ENCODE peak calls at places on chromosomes 3 and 15, in four cellular contexts. One of them, this sample, is unnamed.
A peak's percentile ranks its signal among the peaks of the same experiment; 100 is the strongest.

GRCh38 chr3:111227216-111227615 is 155.6 kb downstream of the NECTIN3 start:
- DNase-seq in K562: no peak
- DNase-seq in WTC11: no peak
- DNase-seq in HepG2: no peak
- DNase-seq in this sample: no peak

GRCh38 chr3:76096036-76096435 is 310.7 kb upstream of the ZNF717 start:
- DNase-seq in K562: no peak
- DNase-seq in WTC11: no peak
- DNase-seq in HepG2: no peak
- DNase-seq in this sample: no peak

GRCh38 chr15:53974121-53974520 is 4.1 kb upstream of the UNC13C start:
- DNase-seq in HepG2: no peak
- DNase-seq in WTC11: no peak
- DNase-seq in K562: no peak
- DNase-seq in this sample: no peak

GRCh38 chr15:48064435-48064834 is 56.4 kb upstream of the SLC24A5 start:
- DNase-seq in HepG2: no peak
- DNase-seq in K562: no peak
- DNase-seq in WTC11: no peak
- DNase-seq in this sample: no peak

GRCh38 chr3:171088496-171088895 is 62.0 kb upstream of the SLC2A2 start:
- DNase-seq in HepG2: no peak
- DNase-seq in K562: no peak
- DNase-seq in WTC11: no peak
- DNase-seq in this sample: no peak

GRCh38 chr3:48661501-48662139 is 1.1 kb downstream of the CELSR3 start:
- DNase-seq in HepG2: peak; percentile 52
- DNase-seq in K562: peak; percentile 88
- DNase-seq in WTC11: peak; percentile 84
- DNase-seq in this sample: peak; percentile 79

GRCh38 chr15:87563840-87564239 is 692.7 kb downstream of the NTRK3 start:
- DNase-seq in WTC11: no peak
- DNase-seq in K562: no peak
- DNase-seq in HepG2: no peak
- DNase-seq in this sample: no peak

GRCh38 chr3:14047841-14048240 is 76.8 kb downstream of the CHCHD4 start:
- DNase-seq in HepG2: no peak
- DNase-seq in K562: no peak
- DNase-seq in WTC11: no peak
- DNase-seq in this sample: no peak

GRCh38 chr3:144775581-144775980 is 804.0 kb downstream of the DIPK2A start:
- DNase-seq in K562: no peak
- DNase-seq in HepG2: no peak
- DNase-seq in WTC11: no peak
- DNase-seq in this sample: no peak

GRCh38 chr3:154235330-154235729 is 89.0 kb downstream of the DHX36 start:
- DNase-seq in HepG2: no peak
- DNase-seq in K562: no peak
- DNase-seq in WTC11: no peak
- DNase-seq in this sample: no peak

GRCh38 chr3:41162981-41163380 is 36.3 kb upstream of the CTNNB1 start:
- DNase-seq in WTC11: no peak
- DNase-seq in K562: no peak
- DNase-seq in HepG2: no peak
- DNase-seq in this sample: no peak

GRCh38 chr3:100045696-100046095 is 68.6 kb downstream of the FILIP1L start:
- DNase-seq in HepG2: no peak
- DNase-seq in K562: peak; percentile 10
- DNase-seq in WTC11: peak; percentile 21
- DNase-seq in this sample: no peak

GRCh38 chr3:124652009-124652408 is 78.2 kb upstream of the UMPS start:
- DNase-seq in WTC11: no peak
- DNase-seq in HepG2: no peak
- DNase-seq in K562: no peak
- DNase-seq in this sample: no peak

GRCh38 chr15:92930776-92931175 is 30.7 kb downstream of the CHD2 start:
- DNase-seq in HepG2: no peak
- DNase-seq in K562: no peak
- DNase-seq in WTC11: no peak
- DNase-seq in this sample: no peak

GRCh38 chr15:95132774-95133173 is 901.4 kb downstream of the MCTP2 start:
- DNase-seq in WTC11: no peak
- DNase-seq in HepG2: no peak
- DNase-seq in K562: no peak
- DNase-seq in this sample: no peak

GRCh38 chr15:95127356-95127755 is 896.0 kb downstream of the MCTP2 start:
- DNase-seq in HepG2: no peak
- DNase-seq in K562: no peak
- DNase-seq in WTC11: no peak
- DNase-seq in this sample: no peak

GRCh38 chr15:95125803-95126202 is 894.4 kb downstream of the MCTP2 start:
- DNase-seq in K562: no peak
- DNase-seq in WTC11: no peak
- DNase-seq in HepG2: no peak
- DNase-seq in this sample: no peak

GRCh38 chr15:95131071-95131683 is 899.8 kb downstream of the MCTP2 start:
- DNase-seq in K562: no peak
- DNase-seq in WTC11: no peak
- DNase-seq in HepG2: no peak
- DNase-seq in this sample: no peak

GRCh38 chr15:95129589-95129988 is 898.2 kb downstream of the MCTP2 start:
- DNase-seq in WTC11: no peak
- DNase-seq in K562: no peak
- DNase-seq in HepG2: no peak
- DNase-seq in this sample: no peak
- TF ChIP-seq ELF4 in WTC11: no peak
- TF ChIP-seq ELF4 in K562: no peak
- TF ChIP-seq ELF4 in HepG2: no peak
- TF ChIP-seq ELF4 in this sample: no peak

GRCh38 chr15:58432421-58432820 is 630 bp downstream of the LIPC start:
- DNase-seq in HepG2: no peak
- DNase-seq in K562: no peak
- DNase-seq in WTC11: no peak
- DNase-seq in this sample: no peak
- TF ChIP-seq ELF4 in HepG2: no peak
- TF ChIP-seq ELF4 in K562: no peak
- TF ChIP-seq ELF4 in WTC11: no peak
- TF ChIP-seq ELF4 in this sample: no peak

GRCh38 chr15:55780292-55780691 is 37.3 kb upstream of the PRTG start:
- DNase-seq in K562: no peak
- DNase-seq in WTC11: no peak
- DNase-seq in HepG2: no peak
- DNase-seq in this sample: no peak

GRCh38 chr15:55774113-55774970 is 31.4 kb upstream of the PRTG start:
- DNase-seq in WTC11: peak; percentile 84
- DNase-seq in K562: peak; percentile 58
- DNase-seq in HepG2: peak; percentile 33
- DNase-seq in this sample: peak; percentile 52

GRCh38 chr15:55778932-55779331 is 36.0 kb upstream of the PRTG start:
- DNase-seq in K562: no peak
- DNase-seq in WTC11: no peak
- DNase-seq in HepG2: no peak
- DNase-seq in this sample: no peak

GRCh38 chr15:55770808-55771207 is 27.9 kb upstream of the PRTG start:
- DNase-seq in WTC11: no peak
- DNase-seq in HepG2: no peak
- DNase-seq in K562: no peak
- DNase-seq in this sample: no peak

DNA sequence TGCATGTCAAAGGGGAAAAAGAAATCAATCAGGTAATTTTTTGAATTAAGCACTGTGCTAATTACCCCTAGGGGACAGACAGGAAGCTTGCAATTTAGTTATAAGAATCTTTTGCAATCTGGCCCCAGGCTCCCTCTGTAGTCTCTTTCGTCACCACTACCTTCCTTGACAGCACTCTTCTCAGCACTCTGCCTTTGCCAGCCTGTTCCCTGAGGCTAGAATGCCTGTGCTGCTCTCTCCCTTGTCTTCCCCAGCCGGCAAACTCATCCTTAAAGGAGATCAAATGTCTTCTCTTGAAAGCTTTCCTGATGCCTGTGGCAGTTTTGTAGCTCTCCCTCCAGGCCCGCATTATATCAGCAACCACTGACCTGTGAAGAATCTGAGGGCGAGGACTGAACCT is 32.4 kb upstream of the PRTG start:
- DNase-seq in WTC11: no peak
- DNase-seq in K562: no peak
- DNase-seq in HepG2: no peak
- DNase-seq in this sample: no peak
- TF ChIP-seq ELF4 in WTC11: no peak
- TF ChIP-seq ELF4 in K562: no peak
- TF ChIP-seq ELF4 in HepG2: no peak
- TF ChIP-seq ELF4 in this sample: no peak

GRCh38 chr3:109927161-109927560 is 589.8 kb upstream of the DPPA4 start:
- DNase-seq in WTC11: no peak
- DNase-seq in K562: no peak
- DNase-seq in HepG2: peak; percentile 40
- DNase-seq in this sample: no peak
- TF ChIP-seq ELF4 in WTC11: no peak
- TF ChIP-seq ELF4 in K562: no peak
- TF ChIP-seq ELF4 in HepG2: no peak
- TF ChIP-seq ELF4 in this sample: no peak

DNA sequence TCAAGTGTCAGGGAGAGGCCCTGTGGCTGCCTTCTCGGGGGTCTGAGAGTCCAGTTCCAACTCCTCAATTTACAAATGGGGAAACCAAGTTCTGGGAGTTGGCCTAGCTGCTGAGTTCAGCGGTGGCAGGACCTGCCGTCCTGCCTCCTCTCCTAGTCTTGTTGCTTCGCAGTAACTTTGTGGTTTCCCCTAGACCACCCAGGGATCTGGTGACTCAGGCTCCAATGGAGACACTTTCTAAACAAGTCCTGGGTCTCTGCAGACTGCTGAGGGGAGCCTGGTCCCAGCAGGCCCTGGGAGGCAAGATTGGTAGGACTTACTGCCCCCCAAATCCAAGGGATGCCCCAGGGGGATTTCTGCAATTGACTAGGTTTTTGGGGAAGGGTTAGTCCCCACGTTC is 83.6 kb downstream of the SMAD6 start:
- DNase-seq in WTC11: no peak
- DNase-seq in K562: no peak
- DNase-seq in HepG2: no peak
- DNase-seq in this sample: no peak
- TF ChIP-seq ELF4 in WTC11: no peak
- TF ChIP-seq ELF4 in K562: no peak
- TF ChIP-seq ELF4 in HepG2: no peak
- TF ChIP-seq ELF4 in this sample: no peak

GRCh38 chr15:42077680-42078079 is 16.7 kb downstream of the PLA2G4D start:
- DNase-seq in WTC11: no peak
- DNase-seq in K562: no peak
- DNase-seq in HepG2: no peak
- DNase-seq in this sample: no peak
- TF ChIP-seq ELF4 in WTC11: no peak
- TF ChIP-seq ELF4 in K562: no peak
- TF ChIP-seq ELF4 in HepG2: no peak
- TF ChIP-seq ELF4 in this sample: no peak

DNA sequence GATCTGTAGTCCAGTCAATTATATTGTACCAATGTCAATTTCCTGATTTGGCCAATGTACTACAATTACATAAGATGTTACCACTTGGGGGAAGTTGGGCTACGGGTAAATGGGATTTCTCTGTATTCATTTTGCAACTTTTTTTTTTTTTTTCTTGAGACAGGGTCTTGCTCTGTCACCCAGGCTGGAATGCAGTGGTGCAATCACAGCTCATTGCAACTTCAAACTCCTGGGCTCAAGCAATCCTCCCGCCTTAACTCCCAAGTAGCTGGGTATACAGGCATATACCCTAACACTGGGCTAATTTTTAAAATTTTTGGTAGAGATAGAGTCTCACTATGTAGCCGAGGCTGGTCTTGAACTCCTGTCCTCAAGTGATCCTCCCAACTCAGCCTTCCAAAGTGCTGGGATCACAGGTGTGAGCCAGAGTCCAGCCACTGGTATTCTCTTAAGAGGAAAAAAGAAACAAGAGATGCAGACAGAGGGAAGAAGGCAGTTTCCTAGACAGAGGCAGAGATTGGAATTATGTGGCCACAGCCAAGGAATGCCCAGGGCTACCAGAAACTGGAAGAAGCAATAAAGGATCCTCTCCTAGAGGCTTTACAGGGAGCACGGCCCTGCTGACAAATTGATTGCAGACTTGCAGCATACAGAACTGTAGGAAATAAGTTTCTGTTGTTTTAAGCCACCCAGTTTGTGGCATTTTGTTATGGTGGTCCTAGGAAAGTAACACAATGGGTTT is 33.2 kb downstream of the TFDP2 start:
- DNase-seq in K562: no peak
- DNase-seq in WTC11: no peak
- DNase-seq in HepG2: no peak
- DNase-seq in this sample: no peak
- TF ChIP-seq ELF4 in K562: no peak
- TF ChIP-seq ELF4 in WTC11: no peak
- TF ChIP-seq ELF4 in HepG2: no peak
- TF ChIP-seq ELF4 in this sample: no peak

GRCh38 chr3:71600646-71601288 is 17.2 kb upstream of the FOXP1 start:
- DNase-seq in K562: peak; percentile 10
- DNase-seq in HepG2: no peak
- DNase-seq in WTC11: no peak
- DNase-seq in this sample: no peak

GRCh38 chr3:71601811-71602210 is 18.3 kb upstream of the FOXP1 start:
- DNase-seq in K562: no peak
- DNase-seq in HepG2: no peak
- DNase-seq in WTC11: no peak
- DNase-seq in this sample: no peak

GRCh38 chr3:71602256-71602655 is 18.7 kb upstream of the FOXP1 start:
- DNase-seq in HepG2: peak; percentile 54
- DNase-seq in K562: no peak
- DNase-seq in WTC11: no peak
- DNase-seq in this sample: no peak

DNA sequence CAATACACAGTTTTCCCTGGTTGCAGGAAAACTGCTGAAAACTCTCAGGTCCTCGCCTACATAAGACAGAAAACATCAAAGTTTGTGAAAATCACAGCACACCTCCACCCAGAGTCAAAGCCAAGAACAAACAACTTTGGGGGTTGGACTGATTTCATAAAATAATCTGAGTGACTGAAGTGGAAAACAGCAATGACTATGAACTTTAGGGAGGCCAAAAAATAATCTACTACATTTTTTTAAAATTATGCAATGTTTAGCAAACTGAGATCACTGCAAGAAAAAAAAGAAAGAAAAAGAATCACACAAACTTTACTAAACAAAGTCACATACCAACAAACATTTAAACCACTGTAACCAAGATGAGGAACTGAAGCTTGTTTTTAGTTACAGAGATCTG is 15.9 kb upstream of the FOXP1 start:
- DNase-seq in WTC11: no peak
- DNase-seq in K562: no peak
- DNase-seq in HepG2: no peak
- DNase-seq in this sample: no peak
- TF ChIP-seq ELF4 in WTC11: no peak
- TF ChIP-seq ELF4 in K562: no peak
- TF ChIP-seq ELF4 in HepG2: no peak
- TF ChIP-seq ELF4 in this sample: no peak

GRCh38 chr3:42298259-42298658 is 32.3 kb upstream of the CCK start:
- DNase-seq in WTC11: no peak
- DNase-seq in HepG2: no peak
- DNase-seq in K562: no peak
- DNase-seq in this sample: no peak
- TF ChIP-seq ELF4 in WTC11: no peak
- TF ChIP-seq ELF4 in HepG2: no peak
- TF ChIP-seq ELF4 in K562: no peak
- TF ChIP-seq ELF4 in this sample: no peak

This sample was measured in HEK293T.